ENCODE peak calls at places on chromosomes 5 and 9, in ten cellular contexts. L is HFFc6, H is esophagus squamous epithelium, F is mucosa of descending colon, V is cardiac muscle cell, R is PC-3, N is breast epithelium, I is progenitor cell of endocrine pancreas, K is IMR-90, J is AG04449. Y is an unnamed sample.

GRCh38 chr5:34721359-34721758 is 65.2 kb downstream of the RAI14 start:
- DNase-seq in K (peak), J (no peak), H (no peak), I (no peak), F (no peak), V (peak), L (no peak), N (no peak), R (no peak), Y (no peak)

GRCh38 chr9:5042661-5043178 is 57.6 kb downstream of the JAK2 start:
- DNase-seq in I (no peak), K (no peak), L (no peak), J (no peak), F (no peak), N (no peak), H (no peak), V (no peak), R (no peak), Y (no peak)

GRCh38 chr5:34833991-34834793 is 4.8 kb upstream of the TTC23L start:
- DNase-seq in F (no peak), K (no peak), N (no peak), L (no peak), J (no peak), R (no peak), H (no peak), V (peak), I (no peak), Y (no peak)

GRCh38 chr5:142412581-142412980 is 87.8 kb upstream of the SPRY4 start:
- DNase-seq in R (no peak), N (no peak), I (no peak), F (no peak), V (no peak), H (no peak), J (no peak), L (no peak), K (no peak), Y (no peak)

GRCh38 chr9:129574911-129575574 is 45.9 kb downstream of the C9orf50 start:
- DNase-seq in L (peak), V (no peak), R (no peak), K (peak), H (no peak), I (no peak), J (peak), N (no peak), F (no peak), Y (no peak)

GRCh38 chr5:6377582-6378127 is 692 bp downstream of the MED10 start:
- DNase-seq in R (no peak), V (peak), F (peak), L (no peak), K (no peak), H (no peak), J (no peak), I (no peak), N (no peak), Y (no peak)

GRCh38 chr9:133351526-133351907 is 3.5 kb downstream of the RPL7A start:
- DNase-seq in I (no peak), J (no peak), F (no peak), L (no peak), K (no peak), H (no peak), V (no peak), R (peak), N (no peak), Y (no peak)

GRCh38 chr9:12680341-12680740 is 12.8 kb upstream of the TYRP1 start:
- DNase-seq in K (peak), H (no peak), I (no peak), R (peak), N (no peak), V (peak), L (peak), J (no peak), F (no peak), Y (no peak)

GRCh38 chr5:99187611-99188010 is 258.8 kb upstream of the CHD1 start:
- DNase-seq in R (no peak), L (no peak), J (no peak), V (no peak), I (no peak), N (no peak), H (no peak), K (no peak), F (no peak), Y (no peak)

GRCh38 chr9:133403766-133404439 is 13.9 kb downstream of the REXO4 start:
- DNase-seq in N (peak), H (no peak), F (peak), I (no peak), V (peak), R (peak), J (no peak), K (no peak), L (no peak), Y (no peak)

GRCh38 chr5:151078490-151079262 is 2.2 kb downstream of the TNIP1 start:
- DNase-seq in L (no peak), J (no peak), F (no peak), I (no peak), R (no peak), N (no peak), K (no peak), V (no peak), H (no peak), Y (no peak)

GRCh38 chr5:39691993-39692392 is 267.2 kb upstream of the DAB2 start:
- DNase-seq in F (no peak), R (peak), H (no peak), K (no peak), J (no peak), V (no peak), N (no peak), I (no peak), L (no peak), Y (no peak)

GRCh38 chr5:34959323-34959722 is 30.0 kb downstream of the DNAJC21 start:
- DNase-seq in H (no peak), V (peak), N (no peak), F (no peak), J (peak), R (peak), I (no peak), K (peak), L (peak), Y (no peak)

GRCh38 chr5:38319486-38319885 is 61.1 kb downstream of the EGFLAM start:
- DNase-seq in H (no peak), K (no peak), V (no peak), R (no peak), L (no peak), I (no peak), N (no peak), F (no peak), J (no peak), Y (no peak)

GRCh38 chr5:87421307-87421706 is 8.6 kb upstream of the CCNH start:
- DNase-seq in J (no peak), V (no peak), R (no peak), K (no peak), F (no peak), I (no peak), H (no peak), L (no peak), N (no peak), Y (no peak)

DNA sequence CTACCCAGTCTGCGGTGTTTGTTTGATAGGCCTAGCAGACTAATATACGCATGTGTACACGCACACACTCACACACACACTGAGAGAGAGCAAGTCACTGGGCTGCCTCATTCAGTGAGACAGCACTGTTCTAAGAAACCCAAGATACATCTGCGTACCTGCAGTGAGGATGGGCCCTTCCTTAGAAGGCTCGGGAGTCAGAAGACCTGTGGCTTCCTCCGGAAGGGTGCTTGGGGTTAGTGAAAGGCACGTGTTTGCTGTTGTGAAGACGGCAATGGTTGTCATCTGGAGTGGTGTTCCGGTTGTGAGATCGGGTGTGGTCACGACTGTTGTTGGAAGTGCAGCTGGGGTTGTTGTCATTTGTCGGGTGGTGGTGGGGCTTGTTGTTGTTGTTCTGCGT is 11.7 kb downstream of the TIMD4 start:
- DNase-seq in K (no peak), I (no peak), F (no peak), V (no peak), L (no peak), H (no peak), R (no peak), N (no peak), J (no peak), Y (no peak)
- TF ChIP-seq CTCF in K (no peak), I (no peak), F (no peak), V (no peak), L (no peak), H (no peak), R (no peak), N (no peak), J (no peak), Y (no peak)

DNA sequence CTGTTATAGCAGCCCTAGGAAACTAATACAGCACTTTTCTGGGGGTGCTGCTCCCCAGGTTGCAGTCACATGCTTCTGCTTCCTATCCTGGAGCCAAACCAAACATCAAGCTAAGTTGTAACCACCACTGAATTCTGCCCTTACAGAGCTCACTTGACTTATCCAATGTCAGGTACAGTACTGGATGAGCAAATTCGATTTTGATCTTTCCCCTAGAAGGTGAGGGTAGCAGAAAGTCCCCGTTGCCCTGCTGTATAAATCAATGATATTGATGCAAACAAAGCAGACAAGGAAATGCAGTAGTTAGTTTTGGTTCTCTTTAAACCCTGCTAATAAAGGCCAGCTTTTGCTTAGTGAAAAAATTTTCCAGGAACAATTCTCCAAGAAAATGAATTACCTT is 36.4 kb downstream of the ZCCHC9 start:
- DNase-seq in I (no peak), F (no peak), H (no peak), L (no peak), N (no peak), V (no peak), R (no peak), K (no peak), J (no peak), Y (no peak)
- TF ChIP-seq CTCF in I (no peak), F (no peak), H (no peak), L (no peak), N (no peak), V (no peak), R (no peak), K (no peak), J (no peak), Y (no peak)

DNA sequence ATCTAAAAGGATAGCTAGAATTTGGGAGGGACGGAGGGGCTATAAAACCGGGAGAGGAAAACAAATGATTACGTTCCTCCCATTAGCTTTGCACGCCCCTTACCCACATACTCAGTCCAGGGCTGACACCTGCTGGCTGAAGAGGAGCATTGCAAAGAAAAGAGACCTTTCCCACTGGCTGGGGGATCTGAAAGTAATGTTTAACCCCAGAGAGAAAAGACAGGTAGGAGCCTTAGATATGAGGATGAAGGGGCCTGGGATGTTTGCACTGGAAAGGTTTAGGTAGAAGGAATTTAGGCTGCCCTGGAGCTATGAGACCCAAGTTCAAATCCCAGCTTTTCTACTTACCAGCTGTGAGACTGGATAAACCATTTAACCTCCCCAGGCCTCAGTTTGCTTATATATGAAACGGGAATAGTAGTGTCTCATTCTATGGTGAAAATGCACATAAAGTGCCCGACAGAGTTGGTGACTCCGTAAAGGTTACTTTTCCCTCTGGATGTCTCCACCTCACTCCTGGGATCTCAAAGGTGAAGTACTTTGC is 73.5 kb downstream of the FAM114A2 start:
- DNase-seq in F (peak), V (peak), J (no peak), N (no peak), H (no peak), L (peak), I (peak), K (peak), R (peak), Y (peak)
- TF ChIP-seq CTCF in F (peak), V (peak), J (peak), N (peak), H (peak), L (peak), I (peak), K (peak), R (peak), Y (peak)

DNA sequence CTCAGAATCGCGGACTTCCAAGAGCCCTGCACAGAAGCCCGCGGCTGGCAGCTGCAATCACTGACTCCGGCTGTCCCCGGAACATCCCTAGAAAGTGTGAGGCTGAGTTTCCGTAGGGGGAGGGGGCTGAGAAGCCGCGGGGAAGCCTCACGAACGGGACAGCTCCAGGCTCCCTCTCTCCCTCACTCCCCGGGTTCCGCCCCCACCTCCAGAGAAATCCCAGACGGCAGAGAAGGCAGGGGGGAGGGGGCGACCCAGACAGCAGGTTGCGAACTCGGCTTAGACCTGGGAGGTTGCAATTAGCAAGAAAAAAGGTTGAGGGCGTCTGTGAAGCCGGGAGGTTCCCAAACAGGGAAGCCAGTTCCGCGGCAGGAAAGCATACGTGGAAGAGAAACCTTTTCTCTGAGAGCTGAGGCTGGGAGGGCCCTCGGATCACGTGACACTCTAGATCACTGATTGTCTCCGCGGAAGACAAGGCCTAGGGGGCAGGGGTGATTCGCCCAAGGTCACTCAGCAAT is 73.8 kb upstream of the CPLX2 start:
- DNase-seq in R (peak), L (no peak), N (no peak), F (no peak), I (no peak), H (no peak), V (no peak), K (no peak), J (no peak), Y (peak)
- TF ChIP-seq CTCF in R (no peak), L (no peak), N (no peak), F (no peak), I (no peak), H (no peak), V (no peak), K (no peak), J (no peak), Y (no peak)

Y was measured in neural crest cell.